ENCODE peak calls at places on chromosomes 12 and 14, in five cellular contexts. T, Z, D, H and Y are unnamed samples.

GRCh38 chr14:104140463-104141331 is 2.3 kb downstream of the KIF26A start:
- DNase-seq in D (no peak), T (no peak), H (no peak), Z (no peak), Y (no peak)

GRCh38 chr12:67827820-67828383 is 161.3 kb upstream of the IFNG-AS1 start:
- DNase-seq in D (peak), T (no peak), H (no peak), Z (peak), Y (no peak)

GRCh38 chr12:94760786-94761185 is 110.4 kb upstream of the TMCC3 start:
- DNase-seq in T (no peak), H (no peak), Z (peak), D (no peak), Y (no peak)

GRCh38 chr14:34933301-34933700 is 49.5 kb upstream of the SRP54 start:
- DNase-seq in T (no peak), Z (no peak), H (no peak), D (no peak), Y (no peak)

GRCh38 chr12:81078469-81079196 is 754 bp downstream of the ACSS3 start:
- DNase-seq in H (no peak), D (no peak), Z (peak), T (peak), Y (peak)

GRCh38 chr12:85996280-85996679 is 122.2 kb downstream of the NTS start:
- DNase-seq in H (no peak), D (no peak), T (no peak), Z (peak), Y (no peak)

GRCh38 chr14:105251920-105252319 is 3.6 kb downstream of the BTBD6 start:
- DNase-seq in T (no peak), Z (no peak), D (no peak), H (no peak), Y (no peak)

GRCh38 chr14:33899723-33900341 is 51.0 kb downstream of the EGLN3 start:
- DNase-seq in D (no peak), H (no peak), T (no peak), Z (no peak), Y (no peak)